ENCODE peak calls at places on chromosomes 1 and 21, in ten cellular contexts. One of them, this sample, is unnamed. For H3K4me1, the result is how much of the 10 kb centered on the place peaks cover.

GRCh38 chr21:39452207-39452964 is 616 bp downstream of the SH3BGR start:
- DNase-seq in ovary: no peak
- DNase-seq in CD8-positive, alpha-beta memory T cell: no peak
- DNase-seq in upper lobe of right lung: no peak
- DNase-seq in fibroblast of lung: peak
- DNase-seq in NT2/D1: no peak
- DNase-seq in heart right ventricle: no peak
- DNase-seq in left ventricle myocardium inferior: no peak
- DNase-seq in IMR-90: peak
- DNase-seq in GM23338: no peak
- DNase-seq in this sample: no peak

GRCh38 chr1:54310439-54311328 is 95.5 kb downstream of the SSBP3 start:
- DNase-seq in ovary: peak
- DNase-seq in CD8-positive, alpha-beta memory T cell: no peak
- DNase-seq in upper lobe of right lung: no peak
- DNase-seq in fibroblast of lung: peak
- DNase-seq in NT2/D1: peak
- DNase-seq in heart right ventricle: peak
- DNase-seq in left ventricle myocardium inferior: peak
- DNase-seq in IMR-90: peak
- DNase-seq in GM23338: peak
- DNase-seq in this sample: peak

GRCh38 chr1:45887156-45887842 is 83.9 kb downstream of the MAST2 start:
- DNase-seq in ovary: no peak
- DNase-seq in CD8-positive, alpha-beta memory T cell: no peak
- DNase-seq in upper lobe of right lung: no peak
- DNase-seq in fibroblast of lung: no peak
- DNase-seq in NT2/D1: no peak
- DNase-seq in heart right ventricle: no peak
- DNase-seq in left ventricle myocardium inferior: no peak
- DNase-seq in IMR-90: no peak
- DNase-seq in GM23338: no peak
- DNase-seq in this sample: no peak

GRCh38 chr1:230463326-230463725 is 37.2 kb upstream of the PGBD5 start:
- DNase-seq in ovary: no peak
- DNase-seq in CD8-positive, alpha-beta memory T cell: no peak
- DNase-seq in upper lobe of right lung: no peak
- DNase-seq in fibroblast of lung: no peak
- DNase-seq in NT2/D1: no peak
- DNase-seq in heart right ventricle: no peak
- DNase-seq in left ventricle myocardium inferior: no peak
- DNase-seq in IMR-90: no peak
- DNase-seq in GM23338: no peak
- DNase-seq in this sample: no peak

GRCh38 chr1:209805875-209806760 is at the start of gene IRF6:
- DNase-seq in ovary: peak
- DNase-seq in CD8-positive, alpha-beta memory T cell: peak
- DNase-seq in upper lobe of right lung: peak
- DNase-seq in fibroblast of lung: peak
- DNase-seq in NT2/D1: peak
- DNase-seq in heart right ventricle: peak
- DNase-seq in left ventricle myocardium inferior: peak
- DNase-seq in IMR-90: peak
- DNase-seq in GM23338: peak
- DNase-seq in this sample: no peak

GRCh38 chr21:36756527-36756926 is 57.6 kb downstream of the SIM2 start:
- DNase-seq in ovary: no peak
- DNase-seq in CD8-positive, alpha-beta memory T cell: no peak
- DNase-seq in upper lobe of right lung: no peak
- DNase-seq in fibroblast of lung: no peak
- DNase-seq in NT2/D1: no peak
- DNase-seq in heart right ventricle: no peak
- DNase-seq in left ventricle myocardium inferior: no peak
- DNase-seq in IMR-90: peak
- DNase-seq in GM23338: no peak
- DNase-seq in this sample: peak

GRCh38 chr1:171127481-171127880 is 36.8 kb downstream of the FMO3 start:
- DNase-seq in ovary: no peak
- DNase-seq in CD8-positive, alpha-beta memory T cell: no peak
- DNase-seq in upper lobe of right lung: no peak
- DNase-seq in fibroblast of lung: peak
- DNase-seq in NT2/D1: no peak
- DNase-seq in heart right ventricle: no peak
- DNase-seq in left ventricle myocardium inferior: no peak
- DNase-seq in IMR-90: peak
- DNase-seq in GM23338: no peak
- DNase-seq in this sample: peak

GRCh38 chr21:38083534-38083933 is 167.3 kb upstream of the KCNJ6 start:
- DNase-seq in ovary: no peak
- DNase-seq in CD8-positive, alpha-beta memory T cell: no peak
- DNase-seq in upper lobe of right lung: no peak
- DNase-seq in fibroblast of lung: no peak
- DNase-seq in NT2/D1: no peak
- DNase-seq in heart right ventricle: no peak
- DNase-seq in left ventricle myocardium inferior: no peak
- DNase-seq in IMR-90: no peak
- DNase-seq in GM23338: no peak
- DNase-seq in this sample: no peak

GRCh38 chr1:172650474-172651193 is 8.3 kb upstream of the FASLG start:
- DNase-seq in ovary: no peak
- DNase-seq in CD8-positive, alpha-beta memory T cell: no peak
- DNase-seq in upper lobe of right lung: no peak
- DNase-seq in fibroblast of lung: no peak
- DNase-seq in NT2/D1: no peak
- DNase-seq in heart right ventricle: no peak
- DNase-seq in left ventricle myocardium inferior: no peak
- DNase-seq in IMR-90: peak
- DNase-seq in GM23338: no peak
- DNase-seq in this sample: no peak

GRCh38 chr1:196680107-196680506 is 28.3 kb downstream of the CFH start:
- DNase-seq in ovary: no peak
- DNase-seq in CD8-positive, alpha-beta memory T cell: no peak
- DNase-seq in upper lobe of right lung: no peak
- DNase-seq in fibroblast of lung: peak
- DNase-seq in NT2/D1: no peak
- DNase-seq in heart right ventricle: no peak
- DNase-seq in left ventricle myocardium inferior: no peak
- DNase-seq in IMR-90: peak
- DNase-seq in GM23338: no peak
- DNase-seq in this sample: peak
- H3K4me1 ChIP-seq in ovary: under half
- H3K4me1 ChIP-seq in CD8-positive, alpha-beta memory T cell: under half
- H3K4me1 ChIP-seq in upper lobe of right lung: under half
- H3K4me1 ChIP-seq in fibroblast of lung: under half
- H3K4me1 ChIP-seq in NT2/D1: under half
- H3K4me1 ChIP-seq in heart right ventricle: under half
- H3K4me1 ChIP-seq in left ventricle myocardium inferior: under half
- H3K4me1 ChIP-seq in IMR-90: under half
- H3K4me1 ChIP-seq in GM23338: under half
- H3K4me1 ChIP-seq in this sample: under half

DNA sequence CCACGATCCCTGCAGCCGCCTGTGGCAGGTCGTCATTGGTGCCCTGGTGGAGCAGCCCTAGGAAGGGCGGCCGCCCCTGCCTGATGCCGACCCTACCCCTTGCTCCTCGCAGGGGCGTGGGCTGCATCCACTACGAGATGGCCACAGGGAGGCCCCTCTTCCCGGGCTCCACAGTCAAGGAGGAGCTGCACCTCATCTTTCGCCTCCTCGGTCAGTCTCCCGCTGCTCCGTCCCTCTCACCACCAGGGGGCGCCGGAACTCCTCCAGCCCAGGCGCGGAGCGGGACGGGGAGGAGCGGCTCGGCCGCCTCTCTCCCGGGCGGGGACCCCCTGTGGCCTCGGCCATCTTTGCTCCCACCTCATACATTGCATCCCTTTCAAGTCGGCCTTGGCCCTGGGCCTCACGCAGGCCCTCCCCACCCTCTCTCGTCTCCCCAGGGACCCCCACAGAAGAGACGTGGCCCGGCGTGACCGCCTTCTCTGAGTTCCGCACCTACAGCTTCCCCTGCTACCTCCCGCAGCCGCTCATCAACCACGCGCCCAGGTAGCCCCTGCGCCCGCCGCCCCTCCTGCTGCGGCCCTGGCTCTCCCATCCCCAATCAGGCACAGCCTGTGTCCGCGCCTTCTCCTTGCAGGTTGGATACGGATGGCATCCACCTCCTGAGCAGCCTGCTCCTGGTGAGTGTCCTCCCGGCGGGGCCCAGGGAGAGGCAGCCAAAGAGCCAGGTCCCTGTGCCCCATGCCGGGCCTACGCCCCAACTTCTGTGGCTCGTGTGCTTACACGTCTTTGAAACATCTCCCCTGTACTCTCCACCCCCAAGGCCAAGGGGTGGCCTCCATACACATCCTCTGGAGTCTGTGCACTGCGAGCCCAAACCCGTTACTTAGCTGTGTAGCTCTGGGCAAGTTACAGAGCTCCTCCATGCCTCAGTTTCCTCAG is 24.7 kb downstream of the CDK18 start:
- DNase-seq in ovary: peak
- DNase-seq in CD8-positive, alpha-beta memory T cell: peak
- DNase-seq in upper lobe of right lung: peak
- DNase-seq in fibroblast of lung: peak
- DNase-seq in NT2/D1: peak
- DNase-seq in heart right ventricle: peak
- DNase-seq in left ventricle myocardium inferior: peak
- DNase-seq in IMR-90: peak
- DNase-seq in GM23338: peak
- DNase-seq in this sample: peak
- H3K4me3 ChIP-seq in ovary: no peak
- H3K4me3 ChIP-seq in CD8-positive, alpha-beta memory T cell: no peak
- H3K4me3 ChIP-seq in upper lobe of right lung: peak
- H3K4me3 ChIP-seq in fibroblast of lung: peak
- H3K4me3 ChIP-seq in NT2/D1: no peak
- H3K4me3 ChIP-seq in heart right ventricle: peak
- H3K4me3 ChIP-seq in left ventricle myocardium inferior: peak
- H3K4me3 ChIP-seq in IMR-90: no peak
- H3K4me3 ChIP-seq in GM23338: peak
- H3K4me3 ChIP-seq in this sample: no peak

GRCh38 chr1:234604726-234605492 is 5.1 kb downstream of the IRF2BP2 start:
- DNase-seq in ovary: no peak
- DNase-seq in CD8-positive, alpha-beta memory T cell: no peak
- DNase-seq in upper lobe of right lung: no peak
- DNase-seq in fibroblast of lung: peak
- DNase-seq in NT2/D1: no peak
- DNase-seq in heart right ventricle: no peak
- DNase-seq in left ventricle myocardium inferior: no peak
- DNase-seq in IMR-90: peak
- DNase-seq in GM23338: no peak
- DNase-seq in this sample: no peak

GRCh38 chr1:234603221-234604204 is 6.5 kb downstream of the IRF2BP2 start:
- DNase-seq in ovary: no peak
- DNase-seq in CD8-positive, alpha-beta memory T cell: no peak
- DNase-seq in upper lobe of right lung: no peak
- DNase-seq in fibroblast of lung: peak
- DNase-seq in NT2/D1: no peak
- DNase-seq in heart right ventricle: no peak
- DNase-seq in left ventricle myocardium inferior: no peak
- DNase-seq in IMR-90: peak
- DNase-seq in GM23338: no peak
- DNase-seq in this sample: peak

GRCh38 chr1:234602334-234603220 is 7.4 kb downstream of the IRF2BP2 start:
- DNase-seq in ovary: peak
- DNase-seq in CD8-positive, alpha-beta memory T cell: no peak
- DNase-seq in upper lobe of right lung: no peak
- DNase-seq in fibroblast of lung: peak
- DNase-seq in NT2/D1: no peak
- DNase-seq in heart right ventricle: peak
- DNase-seq in left ventricle myocardium inferior: no peak
- DNase-seq in IMR-90: peak
- DNase-seq in GM23338: no peak
- DNase-seq in this sample: peak

GRCh38 chr1:234605493-234605982 is 4.4 kb downstream of the IRF2BP2 start:
- DNase-seq in ovary: no peak
- DNase-seq in CD8-positive, alpha-beta memory T cell: no peak
- DNase-seq in upper lobe of right lung: no peak
- DNase-seq in fibroblast of lung: no peak
- DNase-seq in NT2/D1: no peak
- DNase-seq in heart right ventricle: no peak
- DNase-seq in left ventricle myocardium inferior: no peak
- DNase-seq in IMR-90: no peak
- DNase-seq in GM23338: no peak
- DNase-seq in this sample: no peak

DNA sequence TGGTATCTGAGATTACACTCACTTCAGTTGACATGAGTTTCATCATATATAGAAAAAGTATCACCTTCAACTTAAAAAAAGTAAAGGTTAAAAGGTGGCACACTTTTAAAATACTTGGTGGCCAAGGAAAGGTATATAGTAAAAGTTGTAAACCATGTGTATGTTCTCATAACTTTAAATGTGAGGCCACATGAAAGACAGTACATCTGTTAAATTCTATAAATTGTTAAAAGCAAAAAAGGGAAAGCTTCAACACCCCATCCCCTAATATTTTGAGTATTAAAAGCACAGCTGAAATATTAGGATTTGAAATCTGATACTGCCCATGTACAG is 5.6 kb downstream of the IRF2BP2 start:
- DNase-seq in ovary: no peak
- DNase-seq in CD8-positive, alpha-beta memory T cell: no peak
- DNase-seq in upper lobe of right lung: no peak
- DNase-seq in fibroblast of lung: no peak
- DNase-seq in NT2/D1: no peak
- DNase-seq in heart right ventricle: no peak
- DNase-seq in left ventricle myocardium inferior: no peak
- DNase-seq in IMR-90: no peak
- DNase-seq in GM23338: no peak
- DNase-seq in this sample: no peak
- H3K4me1 ChIP-seq in ovary: under half
- H3K4me1 ChIP-seq in CD8-positive, alpha-beta memory T cell: half or more
- H3K4me1 ChIP-seq in upper lobe of right lung: under half
- H3K4me1 ChIP-seq in fibroblast of lung: under half
- H3K4me1 ChIP-seq in NT2/D1: under half
- H3K4me1 ChIP-seq in heart right ventricle: under half
- H3K4me1 ChIP-seq in left ventricle myocardium inferior: half or more
- H3K4me1 ChIP-seq in IMR-90: under half
- H3K4me1 ChIP-seq in GM23338: half or more
- H3K4me1 ChIP-seq in this sample: half or more

GRCh38 chr1:3219005-3219724 is 150.2 kb downstream of the PRDM16 start:
- DNase-seq in ovary: no peak
- DNase-seq in CD8-positive, alpha-beta memory T cell: no peak
- DNase-seq in upper lobe of right lung: peak
- DNase-seq in fibroblast of lung: peak
- DNase-seq in NT2/D1: no peak
- DNase-seq in heart right ventricle: peak
- DNase-seq in left ventricle myocardium inferior: peak
- DNase-seq in IMR-90: no peak
- DNase-seq in GM23338: no peak
- DNase-seq in this sample: no peak
- H3K4me3 ChIP-seq in ovary: no peak
- H3K4me3 ChIP-seq in CD8-positive, alpha-beta memory T cell: no peak
- H3K4me3 ChIP-seq in upper lobe of right lung: no peak
- H3K4me3 ChIP-seq in fibroblast of lung: no peak
- H3K4me3 ChIP-seq in NT2/D1: no peak
- H3K4me3 ChIP-seq in heart right ventricle: no peak
- H3K4me3 ChIP-seq in left ventricle myocardium inferior: peak
- H3K4me3 ChIP-seq in IMR-90: no peak
- H3K4me3 ChIP-seq in GM23338: no peak
- H3K4me3 ChIP-seq in this sample: no peak